ENCODE peak calls at places on chromosome 9, in four cellular contexts. H, Z, K and A are unnamed samples. For H3K9me3, the result is how much of the 10 kb centered on the place peaks cover.

GRCh38 chr9:133514475-133515239 is 10.1 kb downstream of the MYMK start:
- DNase-seq in K (no peak), Z (no peak), H (no peak), A (no peak)

GRCh38 chr9:136621019-136621733 is 41.5 kb upstream of the EGFL7 start:
- DNase-seq in K (no peak), Z (no peak), H (no peak), A (no peak)

GRCh38 chr9:18240213-18240612 is 233.7 kb upstream of the ADAMTSL1 start:
- DNase-seq in Z (no peak), H (no peak), K (no peak), A (no peak)

GRCh38 chr9:33850677-33851076 is 33.7 kb downstream of the UBE2R2 start:
- DNase-seq in K (no peak), Z (no peak), H (no peak), A (no peak)

GRCh38 chr9:105355810-105356209 is 92.0 kb upstream of the FSD1L start:
- DNase-seq in K (no peak), Z (peak), H (peak), A (no peak)

GRCh38 chr9:6414291-6414690 is 1.3 kb downstream of the UHRF2 start:
- DNase-seq in K (no peak), Z (no peak), H (peak), A (no peak)

GRCh38 chr9:101274971-101275670 is 109.7 kb downstream of the BAAT start:
- DNase-seq in K (no peak), Z (no peak), H (no peak), A (peak)

GRCh38 chr9:127664678-127665507 is 41.9 kb upstream of the CFAP157 start:
- DNase-seq in K (no peak), Z (peak), H (no peak), A (no peak)

GRCh38 chr9:105280730-105281129 is 36.3 kb downstream of the SLC44A1 start:
- DNase-seq in H (no peak), K (no peak), Z (no peak), A (no peak)

GRCh38 chr9:15529566-15530324 is 19.0 kb upstream of the PSIP1 start:
- DNase-seq in Z (no peak), K (no peak), H (no peak), A (no peak)

GRCh38 chr9:14692918-14693861 is at the start of gene ZDHHC21:
- DNase-seq in Z (peak), H (peak), K (peak), A (no peak)

GRCh38 chr9:38277601-38278200 is 114.8 kb upstream of the ALDH1B1 start:
- DNase-seq in K (no peak), H (no peak), Z (peak), A (no peak)

GRCh38 chr9:92747459-92748232 is 17.0 kb downstream of the BICD2 start:
- DNase-seq in K (no peak), Z (no peak), H (peak), A (no peak)

GRCh38 chr9:36748322-36748899 is 175.7 kb downstream of the MELK start:
- DNase-seq in H (peak), Z (no peak), K (peak), A (no peak)

GRCh38 chr9:2494571-2494970 is 127.0 kb upstream of the VLDLR start:
- DNase-seq in Z (no peak), H (no peak), K (no peak), A (no peak)

GRCh38 chr9:128108784-128109709 is 18.5 kb downstream of the PTGES2 start:
- DNase-seq in K (no peak), H (no peak), Z (peak), A (no peak)

GRCh38 chr9:70987986-70988385 is 133.4 kb downstream of the TRPM3 start:
- DNase-seq in H (no peak), Z (no peak), K (no peak), A (no peak)

GRCh38 chr9:112367465-112367864 is 12.4 kb upstream of the HSDL2 start:
- DNase-seq in Z (no peak), H (no peak), K (no peak), A (no peak)

GRCh38 chr9:72476617-72477375 is 44.6 kb upstream of the TMC1 start:
- DNase-seq in Z (peak), H (peak), K (no peak), A (no peak)

DNA sequence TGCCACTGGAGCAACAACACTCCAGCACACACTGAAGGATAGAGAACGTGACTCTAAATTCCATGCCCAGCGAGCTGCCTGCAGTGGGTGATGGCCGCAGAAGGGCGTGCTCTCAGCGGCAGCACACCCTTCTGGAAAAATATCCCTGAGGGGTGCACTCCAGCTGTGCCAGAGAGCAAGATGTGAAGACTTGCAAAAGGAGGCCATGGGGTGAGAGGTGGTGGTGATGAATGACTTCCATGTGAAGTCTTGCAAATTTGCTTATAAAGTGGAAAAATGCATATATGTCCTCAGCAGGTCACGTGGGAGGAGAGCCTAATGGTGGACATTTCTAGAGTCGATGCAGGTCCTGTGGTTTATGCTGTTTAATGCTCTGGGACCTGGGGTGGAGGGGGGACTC is 39.8 kb upstream of the COL5A1 start:
- DNase-seq in H (no peak), K (no peak), Z (no peak), A (no peak)
- H3K9me3 ChIP-seq in H (under half), K (under half), Z (under half), A (under half)

GRCh38 chr9:131320031-131320685 is 30.6 kb downstream of the PLPP7 start:
- DNase-seq in K (no peak), H (no peak), Z (no peak), A (no peak)
- TF ChIP-seq POLR2AphosphoS5 in K (no peak), H (no peak), Z (no peak), A (no peak)

DNA sequence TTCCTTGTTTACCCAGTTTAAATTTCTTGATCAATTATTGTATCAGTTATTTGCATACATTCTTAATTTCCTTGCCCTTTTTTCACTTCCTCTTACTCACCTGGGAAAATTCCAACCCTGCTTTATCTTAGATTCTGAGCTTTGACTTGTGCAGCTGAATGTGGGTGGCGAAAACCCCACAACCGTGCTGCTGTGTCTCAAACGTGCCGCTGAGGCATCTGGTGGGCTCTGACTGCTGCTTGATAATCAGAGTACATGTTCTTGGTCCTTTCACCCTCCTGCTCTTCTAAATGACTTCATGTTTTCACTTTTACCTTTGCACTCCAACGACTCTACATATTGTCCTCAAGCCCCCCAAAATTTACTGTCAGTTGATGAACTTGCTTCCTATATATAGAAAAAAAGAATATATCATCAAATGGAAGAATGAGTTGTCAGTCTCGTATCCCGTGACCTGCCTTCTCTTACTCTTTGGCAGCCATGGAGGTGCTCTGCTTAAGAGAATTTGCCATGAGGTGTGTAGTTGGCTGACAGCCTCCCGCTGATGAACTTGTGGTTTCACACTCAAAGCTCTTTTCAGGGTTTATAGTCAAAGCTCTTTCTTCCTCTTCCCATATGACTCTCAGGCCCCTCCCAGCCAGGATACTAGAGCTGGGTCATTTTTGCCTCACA is 14.0 kb upstream of the JAK2 start:
- DNase-seq in Z (no peak), K (no peak), H (no peak), A (no peak)
- H3K4me3 ChIP-seq in Z (no peak), K (no peak), H (no peak), A (no peak)

DNA sequence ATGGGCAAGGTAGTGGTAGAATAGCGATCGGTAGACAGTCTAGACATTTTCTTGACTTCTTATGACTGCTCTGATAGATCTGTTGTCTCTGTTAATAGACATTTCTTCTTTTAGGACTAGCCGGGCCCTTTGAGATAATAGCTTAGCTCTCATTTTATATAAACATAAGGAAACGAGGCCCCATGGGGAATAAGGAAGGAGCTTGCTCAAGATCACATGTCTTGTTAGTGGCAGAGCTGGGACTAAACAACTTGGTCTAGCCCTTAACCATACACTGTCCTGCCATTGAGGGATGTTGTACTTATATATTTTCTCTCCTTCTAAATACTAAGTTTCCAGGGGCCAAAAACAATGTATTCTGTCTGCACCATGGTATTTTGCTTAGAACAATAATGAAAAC is 140.0 kb downstream of the GCNT1 start:
- DNase-seq in K (no peak), H (no peak), Z (no peak), A (no peak)
- H3K9me3 ChIP-seq in K (under half), H (under half), Z (under half), A (under half)

GRCh38 chr9:21096172-21096900 is 18.6 kb upstream of the IFNB1 start:
- DNase-seq in K (no peak), Z (no peak), H (no peak), A (no peak)
- TF ChIP-seq POLR2AphosphoS5 in K (no peak), Z (peak), H (no peak), A (no peak)

GRCh38 chr9:108787664-108788048 is 68.1 kb downstream of the ACTL7B start:
- DNase-seq in K (no peak), Z (no peak), H (no peak), A (no peak)

GRCh38 chr9:108789742-108790141 is 66.0 kb downstream of the ACTL7B start:
- DNase-seq in K (no peak), Z (no peak), H (no peak), A (no peak)

GRCh38 chr9:108786322-108786721 is 69.5 kb downstream of the ACTL7B start:
- DNase-seq in Z (no peak), H (no peak), K (no peak), A (no peak)

GRCh38 chr9:108784998-108785397 is 70.8 kb downstream of the ACTL7B start:
- DNase-seq in K (no peak), H (no peak), Z (no peak), A (no peak)

GRCh38 chr9:108786756-108787663 is 68.8 kb downstream of the ACTL7B start:
- DNase-seq in H (no peak), Z (no peak), K (no peak), A (no peak)
- H3K4me3 ChIP-seq in H (no peak), Z (no peak), K (no peak), A (no peak)

GRCh38 chr9:123832176-123832575 is 97.8 kb downstream of the DENND1A start:
- DNase-seq in K (no peak), H (no peak), Z (no peak), A (no peak)
- H3K9me3 ChIP-seq in K (under half), H (under half), Z (under half), A (under half)